ENCODE peak calls at places on chromosome 1, in five cellular contexts. One of them, this sample, is unnamed. For H3K27me3 and H3K4me1, the result is how much of the 10 kb centered on the place peaks cover.

GRCh38 chr1:223331929-223332328 is 32.0 kb downstream of the SUSD4 start:
- DNase-seq in adrenal gland: no peak
- DNase-seq in heart left ventricle: no peak
- DNase-seq in tibial nerve: no peak
- DNase-seq in uterus: no peak
- DNase-seq in this sample: no peak

GRCh38 chr1:71228727-71229371 is 148.0 kb upstream of the ZRANB2 start:
- DNase-seq in adrenal gland: no peak
- DNase-seq in heart left ventricle: no peak
- DNase-seq in tibial nerve: no peak
- DNase-seq in uterus: no peak
- DNase-seq in this sample: no peak

GRCh38 chr1:28322209-28322608 is 6.6 kb upstream of the MED18 start:
- DNase-seq in adrenal gland: no peak
- DNase-seq in heart left ventricle: no peak
- DNase-seq in tibial nerve: no peak
- DNase-seq in uterus: no peak
- DNase-seq in this sample: no peak

GRCh38 chr1:208201241-208201640 is 42.9 kb downstream of the PLXNA2 start:
- DNase-seq in adrenal gland: peak
- DNase-seq in heart left ventricle: no peak
- DNase-seq in tibial nerve: peak
- DNase-seq in uterus: peak
- DNase-seq in this sample: peak

GRCh38 chr1:9249263-9249533 is 14.6 kb downstream of the H6PD start:
- DNase-seq in adrenal gland: no peak
- DNase-seq in heart left ventricle: no peak
- DNase-seq in tibial nerve: no peak
- DNase-seq in uterus: no peak
- DNase-seq in this sample: no peak

GRCh38 chr1:12188115-12188514 is 21.3 kb downstream of the TNFRSF1B start:
- DNase-seq in adrenal gland: no peak
- DNase-seq in heart left ventricle: no peak
- DNase-seq in tibial nerve: no peak
- DNase-seq in uterus: no peak
- DNase-seq in this sample: no peak

GRCh38 chr1:8970870-8971337 is 25.2 kb downstream of the CA6 start:
- DNase-seq in adrenal gland: no peak
- DNase-seq in heart left ventricle: no peak
- DNase-seq in tibial nerve: no peak
- DNase-seq in uterus: no peak
- DNase-seq in this sample: no peak

GRCh38 chr1:180252638-180253536 is 22.8 kb downstream of the LHX4 start:
- DNase-seq in adrenal gland: peak
- DNase-seq in heart left ventricle: peak
- DNase-seq in tibial nerve: peak
- DNase-seq in uterus: peak
- DNase-seq in this sample: peak

GRCh38 chr1:76083189-76083588 is 8.6 kb downstream of the ST6GALNAC3 start:
- DNase-seq in adrenal gland: no peak
- DNase-seq in heart left ventricle: no peak
- DNase-seq in tibial nerve: no peak
- DNase-seq in uterus: no peak
- DNase-seq in this sample: no peak

GRCh38 chr1:58358311-58358710 is 188.2 kb downstream of the OMA1 start:
- DNase-seq in adrenal gland: no peak
- DNase-seq in heart left ventricle: no peak
- DNase-seq in tibial nerve: no peak
- DNase-seq in uterus: peak
- DNase-seq in this sample: no peak

GRCh38 chr1:29469457-29469856 is 233.1 kb downstream of the PTPRU start:
- DNase-seq in adrenal gland: peak
- DNase-seq in heart left ventricle: no peak
- DNase-seq in tibial nerve: no peak
- DNase-seq in uterus: peak
- DNase-seq in this sample: peak

GRCh38 chr1:24905979-24906720 is 23.9 kb downstream of the RUNX3 start:
- DNase-seq in adrenal gland: no peak
- DNase-seq in heart left ventricle: peak
- DNase-seq in tibial nerve: no peak
- DNase-seq in uterus: no peak
- DNase-seq in this sample: no peak

GRCh38 chr1:202130275-202130646 is 7.5 kb downstream of the GPR37L1 start:
- DNase-seq in adrenal gland: peak
- DNase-seq in heart left ventricle: no peak
- DNase-seq in tibial nerve: no peak
- DNase-seq in uterus: no peak
- DNase-seq in this sample: no peak

GRCh38 chr1:62462370-62462769 is 25.5 kb downstream of the USP1 start:
- DNase-seq in adrenal gland: no peak
- DNase-seq in heart left ventricle: no peak
- DNase-seq in tibial nerve: no peak
- DNase-seq in uterus: no peak
- DNase-seq in this sample: no peak

GRCh38 chr1:111436726-111437125 is 9.2 kb upstream of the OVGP1 start:
- DNase-seq in adrenal gland: no peak
- DNase-seq in heart left ventricle: no peak
- DNase-seq in tibial nerve: no peak
- DNase-seq in uterus: no peak
- DNase-seq in this sample: no peak

GRCh38 chr1:13725714-13726175 is 25.8 kb downstream of the PRDM2 start:
- DNase-seq in adrenal gland: peak
- DNase-seq in heart left ventricle: no peak
- DNase-seq in tibial nerve: no peak
- DNase-seq in uterus: no peak
- DNase-seq in this sample: no peak

GRCh38 chr1:156245451-156246232 is 2.2 kb downstream of the PAQR6 start:
- DNase-seq in adrenal gland: no peak
- DNase-seq in heart left ventricle: no peak
- DNase-seq in tibial nerve: no peak
- DNase-seq in uterus: no peak
- DNase-seq in this sample: no peak

GRCh38 chr1:19656780-19657475 is 7.7 kb upstream of the HTR6 start:
- DNase-seq in adrenal gland: no peak
- DNase-seq in heart left ventricle: no peak
- DNase-seq in tibial nerve: no peak
- DNase-seq in uterus: no peak
- DNase-seq in this sample: no peak

GRCh38 chr1:111656093-111657017 is 36.8 kb downstream of the RAP1A start:
- DNase-seq in adrenal gland: peak
- DNase-seq in heart left ventricle: no peak
- DNase-seq in tibial nerve: peak
- DNase-seq in uterus: peak
- DNase-seq in this sample: peak

GRCh38 chr1:167221126-167221803 is 579 bp downstream of the POU2F1 start:
- DNase-seq in adrenal gland: no peak
- DNase-seq in heart left ventricle: no peak
- DNase-seq in tibial nerve: no peak
- DNase-seq in uterus: no peak
- DNase-seq in this sample: no peak

GRCh38 chr1:6100801-6101783 is 55.4 kb downstream of the KCNAB2 start:
- DNase-seq in adrenal gland: no peak
- DNase-seq in heart left ventricle: no peak
- DNase-seq in tibial nerve: no peak
- DNase-seq in uterus: no peak
- DNase-seq in this sample: no peak

GRCh38 chr1:67540733-67541125 is 110.5 kb upstream of the SERBP1 start:
- DNase-seq in adrenal gland: no peak
- DNase-seq in heart left ventricle: no peak
- DNase-seq in tibial nerve: no peak
- DNase-seq in uterus: no peak
- DNase-seq in this sample: no peak

GRCh38 chr1:115238336-115239147 is 99.5 kb downstream of the NGF start:
- DNase-seq in adrenal gland: no peak
- DNase-seq in heart left ventricle: no peak
- DNase-seq in tibial nerve: no peak
- DNase-seq in uterus: no peak
- DNase-seq in this sample: no peak

GRCh38 chr1:228060458-228061190 is 21.9 kb upstream of the ARF1 start:
- DNase-seq in adrenal gland: no peak
- DNase-seq in heart left ventricle: no peak
- DNase-seq in tibial nerve: no peak
- DNase-seq in uterus: no peak
- DNase-seq in this sample: no peak

GRCh38 chr1:228058981-228059535 is 23.4 kb upstream of the ARF1 start:
- DNase-seq in adrenal gland: no peak
- DNase-seq in heart left ventricle: no peak
- DNase-seq in tibial nerve: no peak
- DNase-seq in uterus: no peak
- DNase-seq in this sample: no peak

GRCh38 chr1:228061411-228062084 is 21.0 kb upstream of the ARF1 start:
- DNase-seq in adrenal gland: no peak
- DNase-seq in heart left ventricle: no peak
- DNase-seq in tibial nerve: no peak
- DNase-seq in uterus: no peak
- DNase-seq in this sample: no peak

GRCh38 chr1:228059536-228060457 is 22.7 kb upstream of the ARF1 start:
- DNase-seq in adrenal gland: no peak
- DNase-seq in heart left ventricle: no peak
- DNase-seq in tibial nerve: no peak
- DNase-seq in uterus: no peak
- DNase-seq in this sample: no peak

GRCh38 chr1:228058172-228058980 is 24.1 kb upstream of the ARF1 start:
- DNase-seq in adrenal gland: no peak
- DNase-seq in heart left ventricle: no peak
- DNase-seq in tibial nerve: no peak
- DNase-seq in uterus: no peak
- DNase-seq in this sample: no peak
- H3K27me3 ChIP-seq in adrenal gland: half or more
- H3K27me3 ChIP-seq in heart left ventricle: half or more
- H3K27me3 ChIP-seq in tibial nerve: under half
- H3K27me3 ChIP-seq in uterus: under half
- H3K27me3 ChIP-seq in this sample: half or more

GRCh38 chr1:151998611-151999362 is 5.1 kb upstream of the S100A10 start:
- DNase-seq in adrenal gland: no peak
- DNase-seq in heart left ventricle: no peak
- DNase-seq in tibial nerve: no peak
- DNase-seq in uterus: no peak
- DNase-seq in this sample: no peak

GRCh38 chr1:151994956-151995355 is 1.3 kb upstream of the S100A10 start:
- DNase-seq in adrenal gland: peak
- DNase-seq in heart left ventricle: no peak
- DNase-seq in tibial nerve: no peak
- DNase-seq in uterus: peak
- DNase-seq in this sample: peak

GRCh38 chr1:151993734-151994496 is at the start of gene S100A10:
- DNase-seq in adrenal gland: peak
- DNase-seq in heart left ventricle: peak
- DNase-seq in tibial nerve: peak
- DNase-seq in uterus: peak
- DNase-seq in this sample: peak

GRCh38 chr1:151995774-151996173 is 2.1 kb upstream of the S100A10 start:
- DNase-seq in adrenal gland: no peak
- DNase-seq in heart left ventricle: no peak
- DNase-seq in tibial nerve: no peak
- DNase-seq in uterus: no peak
- DNase-seq in this sample: no peak

GRCh38 chr1:151997284-151997570 is 3.6 kb upstream of the S100A10 start:
- DNase-seq in adrenal gland: no peak
- DNase-seq in heart left ventricle: no peak
- DNase-seq in tibial nerve: no peak
- DNase-seq in uterus: no peak
- DNase-seq in this sample: no peak
- H3K4me1 ChIP-seq in adrenal gland: under half
- H3K4me1 ChIP-seq in heart left ventricle: under half
- H3K4me1 ChIP-seq in tibial nerve: under half
- H3K4me1 ChIP-seq in uterus: under half
- H3K4me1 ChIP-seq in this sample: under half

GRCh38 chr1:218348628-218349185 is 3.6 kb downstream of the TGFB2 start:
- DNase-seq in adrenal gland: no peak
- DNase-seq in heart left ventricle: no peak
- DNase-seq in tibial nerve: no peak
- DNase-seq in uterus: no peak
- DNase-seq in this sample: no peak

GRCh38 chr1:218347713-218348627 is 2.8 kb downstream of the TGFB2 start:
- DNase-seq in adrenal gland: no peak
- DNase-seq in heart left ventricle: no peak
- DNase-seq in tibial nerve: no peak
- DNase-seq in uterus: peak
- DNase-seq in this sample: no peak

GRCh38 chr1:218346391-218347204 is 1.5 kb downstream of the TGFB2 start:
- DNase-seq in adrenal gland: peak
- DNase-seq in heart left ventricle: no peak
- DNase-seq in tibial nerve: peak
- DNase-seq in uterus: peak
- DNase-seq in this sample: peak

GRCh38 chr1:218345673-218346390 is 696 bp downstream of the TGFB2 start:
- DNase-seq in adrenal gland: peak
- DNase-seq in heart left ventricle: peak
- DNase-seq in tibial nerve: no peak
- DNase-seq in uterus: peak
- DNase-seq in this sample: peak

DNA sequence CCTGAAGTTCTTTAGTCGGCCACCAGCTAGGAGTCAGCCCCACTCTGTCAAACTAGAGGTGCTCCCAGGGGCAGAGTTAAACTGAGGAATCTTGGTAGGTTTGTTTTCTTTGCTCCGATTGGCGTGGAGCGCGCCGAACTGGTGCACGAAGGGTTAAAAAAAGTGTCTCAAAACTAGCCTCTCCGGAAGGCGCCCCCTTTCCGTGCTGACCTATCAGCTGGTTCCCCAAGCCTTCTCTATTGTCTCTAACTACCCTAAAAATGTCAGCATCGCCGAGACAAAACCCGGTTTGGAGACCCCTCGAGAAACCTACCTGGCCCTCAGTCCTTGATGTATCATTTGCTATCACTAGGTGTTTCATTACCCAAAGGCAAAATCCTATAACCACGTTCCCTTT is 2.2 kb downstream of the TGFB2 start:
- DNase-seq in adrenal gland: peak
- DNase-seq in heart left ventricle: no peak
- DNase-seq in tibial nerve: no peak
- DNase-seq in uterus: peak
- DNase-seq in this sample: no peak
- TF ChIP-seq POLR2A in adrenal gland: no peak
- TF ChIP-seq POLR2A in heart left ventricle: no peak
- TF ChIP-seq POLR2A in tibial nerve: no peak
- TF ChIP-seq POLR2A in uterus: no peak
- TF ChIP-seq POLR2A in this sample: peak

DNA sequence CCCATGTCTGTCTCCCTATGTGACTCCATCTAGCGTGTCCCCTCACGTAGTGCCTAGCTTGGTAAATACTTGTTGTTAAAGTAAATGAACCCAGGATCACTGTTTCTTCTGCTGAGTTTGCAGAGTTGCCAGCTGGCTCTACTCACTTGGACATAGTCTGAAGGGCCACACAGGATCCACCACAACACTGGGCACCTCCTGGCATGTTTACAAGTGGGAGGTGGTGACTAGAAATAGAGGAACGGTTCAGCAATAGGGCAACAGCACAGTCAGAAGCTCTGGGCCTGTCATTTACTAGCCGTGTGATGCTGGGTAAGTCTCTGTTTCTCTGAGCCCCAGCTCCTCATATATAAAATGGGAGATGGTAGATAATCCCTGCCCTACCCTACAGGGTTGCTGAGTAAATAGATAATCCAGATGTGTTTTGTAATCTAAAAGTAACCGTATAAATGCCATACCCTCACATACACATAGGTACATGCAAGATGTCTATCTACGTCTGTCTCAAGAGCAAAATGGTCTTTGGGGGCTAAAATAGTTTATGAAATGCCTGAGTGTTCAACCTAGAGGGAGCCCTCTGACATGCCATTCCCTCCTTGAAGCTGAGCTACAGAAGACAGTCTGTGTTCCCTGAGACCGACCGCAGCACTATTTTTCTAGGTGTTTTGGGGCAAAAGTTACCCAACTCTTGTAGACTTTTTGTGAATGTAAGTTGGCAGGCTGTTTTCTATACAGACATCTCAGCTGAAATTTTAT is 20.4 kb downstream of the RNF220 start:
- DNase-seq in adrenal gland: no peak
- DNase-seq in heart left ventricle: no peak
- DNase-seq in tibial nerve: no peak
- DNase-seq in uterus: no peak
- DNase-seq in this sample: no peak
- H3K27me3 ChIP-seq in adrenal gland: half or more
- H3K27me3 ChIP-seq in heart left ventricle: under half
- H3K27me3 ChIP-seq in tibial nerve: under half
- H3K27me3 ChIP-seq in uterus: under half
- H3K27me3 ChIP-seq in this sample: under half